ENCODE peak calls at places on chromosomes 4 and X, in four cellular contexts. Z, X, U and M are unnamed samples.
A peak's percentile ranks its signal among the peaks of the same experiment; 100 is the strongest.

GRCh38 chrX:42567268-42567667 is 210.7 kb downstream of the PPP1R2C start:
- DNase-seq in U (no peak), X (no peak), Z (no peak), M (no peak)

GRCh38 chr4:98566491-98567008 is 91.9 kb downstream of the TSPAN5 start:
- DNase-seq in X (no peak), U (no peak), Z (peak; percentile 50), M (no peak)

GRCh38 chrX:149759824-149760223 is 14.0 kb upstream of the HSFX1 start:
- DNase-seq in X (no peak), U (peak; percentile 43), Z (no peak), M (no peak)

GRCh38 chrX:129750971-129751370 is 12.2 kb downstream of the XPNPEP2 start:
- DNase-seq in X (no peak), U (no peak), Z (no peak), M (no peak)

GRCh38 chr4:67886281-67886680 is 2.5 kb upstream of the TMPRSS11D start:
- DNase-seq in Z (no peak), X (no peak), U (no peak), M (no peak)

GRCh38 chr4:123403205-123403604 is 6.6 kb downstream of the SPRY1 start:
- DNase-seq in X (no peak), Z (no peak), U (no peak), M (no peak)

GRCh38 chrX:63686878-63687714 is 97.9 kb downstream of the ARHGEF9 start:
- DNase-seq in U (no peak), Z (peak; percentile 64), X (peak; percentile 5), M (no peak)

GRCh38 chr4:3375688-3376087 is 66.1 kb upstream of the HGFAC start:
- DNase-seq in X (no peak), Z (peak; percentile 89), U (no peak), M (no peak)

GRCh38 chrX:95145848-95146540 is 1472.0 kb downstream of the FAM133A start:
- DNase-seq in Z (no peak), U (no peak), X (no peak), M (no peak)

GRCh38 chr4:152983774-152984411 is 47.8 kb downstream of the FHDC1 start:
- DNase-seq in X (no peak), U (no peak), Z (peak; percentile 41), M (peak; percentile 14)

GRCh38 chrX:41047878-41048534 is 37.2 kb upstream of the USP9X start:
- DNase-seq in U (no peak), Z (no peak), X (no peak), M (no peak)

GRCh38 chr4:163895369-163896005 is 401.0 kb downstream of the TMA16 start:
- DNase-seq in U (no peak), X (no peak), Z (no peak), M (no peak)

GRCh38 chr4:108166441-108167315 is 2.1 kb downstream of the LEF1 start:
- DNase-seq in Z (no peak), X (no peak), U (no peak), M (peak; percentile 31)

GRCh38 chr4:38574559-38575333 is 89.3 kb upstream of the KLF3 start:
- DNase-seq in X (no peak), U (no peak), Z (no peak), M (no peak)

GRCh38 chrX:110462957-110463356 is 104.3 kb downstream of the RTL9 start:
- DNase-seq in X (no peak), U (no peak), Z (no peak), M (no peak)

GRCh38 chr4:144599621-144600020 is 46.3 kb upstream of the HHIP start:
- DNase-seq in U (no peak), X (no peak), Z (no peak), M (no peak)

GRCh38 chrX:120761810-120762209 is 113.9 kb downstream of the CT47B1 start:
- DNase-seq in Z (peak; percentile 96), U (no peak), X (peak; percentile 17), M (no peak)

GRCh38 chr4:163467371-163467770 is 6.2 kb downstream of the TKTL2 start:
- DNase-seq in X (no peak), U (no peak), Z (no peak), M (no peak)

GRCh38 chr4:54784188-54784671 is 126.5 kb downstream of the KIT start:
- DNase-seq in Z (peak; percentile 100), U (peak; percentile 92), X (peak; percentile 88), M (no peak)

GRCh38 chr4:110231869-110232268 is 33.5 kb upstream of the ELOVL6 start:
- DNase-seq in X (no peak), Z (no peak), U (no peak), M (no peak)

GRCh38 chr4:108170729-108171540 is 2.2 kb upstream of the LEF1 start:
- DNase-seq in X (no peak), U (no peak), Z (no peak), M (no peak)

GRCh38 chr4:156638332-156638731 is 333.3 kb downstream of the PDGFC start:
- DNase-seq in U (no peak), Z (peak; percentile 79), X (no peak), M (no peak)

GRCh38 chr4:106021737-106022410 is 126.6 kb downstream of the NPNT start:
- DNase-seq in U (no peak), X (no peak), Z (no peak), M (no peak)

GRCh38 chr4:17189322-17189721 is 290.9 kb upstream of the LDB2 start:
- DNase-seq in X (no peak), Z (peak; percentile 82), U (no peak), M (no peak)

GRCh38 chr4:77177196-77177595 is 20.2 kb downstream of the CCNG2 start:
- DNase-seq in Z (peak; percentile 43), X (no peak), U (no peak), M (no peak)

GRCh38 chrX:136214551-136214950 is 36.6 kb downstream of the MAP7D3 start:
- DNase-seq in X (no peak), Z (peak; percentile 90), U (no peak), M (no peak)

GRCh38 chr4:52551487-52551886 is 107.6 kb downstream of the USP46 start:
- DNase-seq in U (no peak), X (peak; percentile 76), Z (no peak), M (no peak)

GRCh38 chr4:8643986-8644385 is 51.4 kb downstream of the CPZ start:
- DNase-seq in U (peak; percentile 40), X (no peak), Z (no peak), M (no peak)

GRCh38 chr4:175951794-175952193 is 113.8 kb upstream of the WDR17 start:
- DNase-seq in U (no peak), X (no peak), Z (no peak), M (no peak)

GRCh38 chr4:175954685-175955084 is 111.0 kb upstream of the WDR17 start:
- DNase-seq in Z (no peak), U (no peak), X (no peak), M (no peak)

DNA sequence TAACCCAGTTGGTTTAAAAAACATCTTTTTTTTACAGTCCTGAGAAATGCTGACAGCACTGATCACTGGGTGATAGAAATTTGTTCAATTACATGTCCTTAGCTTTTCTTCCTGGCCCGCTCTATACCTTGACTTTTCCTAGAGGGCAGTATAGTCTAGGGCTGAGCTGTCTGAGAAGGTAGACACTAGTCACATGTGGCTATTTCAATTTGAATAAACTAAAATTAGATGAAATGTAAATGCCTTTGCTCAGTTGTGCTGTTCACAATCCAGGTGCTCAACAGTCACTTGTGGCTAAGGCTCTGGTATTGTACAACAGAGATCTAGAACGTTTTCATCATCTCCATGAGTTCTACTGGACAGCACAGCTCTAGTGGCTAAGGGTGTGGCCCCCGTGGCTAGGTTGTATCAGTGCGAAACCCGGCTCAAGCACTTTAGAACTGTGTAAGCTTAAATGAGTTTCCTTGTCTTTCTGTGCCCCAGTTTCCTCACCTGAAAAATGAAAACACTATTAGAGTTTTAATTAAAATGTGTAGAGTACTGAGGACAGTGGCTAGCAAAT is 111.6 kb upstream of the WDR17 start:
- DNase-seq in X (no peak), Z (no peak), U (no peak), M (no peak)
- TF ChIP-seq CTCF in X (no peak), Z (no peak), U (no peak), M (peak; percentile 36)

GRCh38 chr4:39924014-39924413 is 53.7 kb downstream of the PDS5A start:
- DNase-seq in Z (no peak), X (no peak), U (no peak), M (no peak)
- TF ChIP-seq CTCF in Z (no peak), X (no peak), U (no peak), M (no peak)

GRCh38 chr4:13938299-13938698 is 310.8 kb upstream of the BOD1L1 start:
- DNase-seq in X (no peak), U (no peak), Z (no peak), M (no peak)
- TF ChIP-seq CTCF in X (no peak), U (no peak), Z (no peak), M (no peak)

GRCh38 chr4:183353557-183353956 is 31.3 kb upstream of the CLDN24 start:
- DNase-seq in U (no peak), Z (no peak), X (no peak), M (no peak)
- TF ChIP-seq CTCF in U (no peak), Z (no peak), X (no peak), M (no peak)

DNA sequence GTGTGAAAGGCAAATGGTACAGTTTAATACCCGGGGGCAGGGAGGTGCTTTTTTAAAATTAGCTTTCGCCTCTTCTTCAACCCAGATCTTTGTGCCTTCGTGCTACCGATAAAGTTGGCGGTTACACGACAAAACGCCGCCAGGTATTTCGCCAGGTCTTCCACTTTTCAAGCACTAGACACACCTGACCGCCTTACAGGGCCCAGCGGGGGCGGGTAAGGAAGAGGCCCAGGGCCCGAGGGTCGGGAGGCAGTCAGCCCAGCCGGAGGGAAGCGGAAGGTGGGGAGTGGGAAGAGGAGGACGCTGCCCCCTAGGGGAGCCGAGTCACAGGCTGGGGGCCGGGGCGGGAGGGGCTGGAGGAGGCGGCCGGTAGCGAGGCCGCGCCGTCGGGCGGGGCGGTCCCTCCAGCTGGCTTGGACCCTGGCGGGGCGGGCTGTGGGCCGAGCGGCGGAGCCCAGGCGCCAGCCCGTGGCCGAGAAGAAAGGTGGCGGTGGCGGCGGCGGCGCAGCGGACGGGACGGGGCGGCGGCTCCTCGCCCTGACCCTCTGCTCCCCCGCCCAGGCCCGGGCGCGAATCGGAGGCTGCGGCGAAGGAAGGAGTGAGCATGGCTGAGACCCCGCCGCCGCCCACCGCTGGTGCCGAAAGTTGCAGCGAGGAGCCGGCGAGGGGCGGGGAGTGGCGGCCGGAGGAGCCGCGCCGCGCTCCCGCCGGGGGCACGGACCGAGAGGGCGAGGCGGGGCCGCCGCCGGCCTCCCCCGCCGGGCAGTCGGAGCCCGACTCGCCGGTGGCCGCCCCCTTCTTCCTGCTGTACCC is 16.2 kb downstream of the UTP3 start:
- DNase-seq in U (peak; percentile 85), Z (peak; percentile 61), X (peak; percentile 89), M (peak; percentile 69)
- TF ChIP-seq CTCF in U (peak; percentile 21), Z (peak; percentile 30), X (peak; percentile 44), M (peak; percentile 53)

GRCh38 chrX:53171356-53171755 is 53.7 kb downstream of the KDM5C start:
- DNase-seq in U (no peak), X (no peak), Z (no peak), M (no peak)
- TF ChIP-seq CTCF in U (no peak), X (no peak), Z (no peak), M (no peak)

DNA sequence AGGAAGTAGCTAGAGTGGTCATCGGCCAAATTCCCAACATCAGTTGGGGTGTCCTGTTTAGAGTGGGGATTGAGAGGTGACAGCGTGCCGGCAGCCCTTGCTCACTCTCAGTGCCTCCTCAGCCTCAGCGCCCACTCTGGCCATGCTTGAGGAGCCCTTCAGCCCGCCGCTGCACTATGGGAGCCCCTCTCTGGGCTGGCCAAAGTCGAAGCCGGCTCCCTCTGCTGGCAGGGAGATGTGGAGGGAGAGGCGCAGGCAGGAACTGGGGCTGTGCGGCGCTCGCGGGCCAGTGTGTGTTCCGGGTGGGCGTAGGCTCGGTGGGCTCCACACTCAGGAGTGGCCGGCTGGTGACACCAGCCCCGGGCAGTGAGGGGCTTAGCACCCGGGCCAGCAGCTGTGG is 7.1 kb upstream of the CENPU start:
- DNase-seq in X (no peak), U (no peak), Z (no peak), M (no peak)
- TF ChIP-seq CTCF in X (no peak), U (no peak), Z (no peak), M (no peak)